ENCODE peak calls at places on chromosome 13, in four cellular contexts. Q is ELF-1, J is putamen, H is mucosa of gallbladder. C is an unnamed sample.
A peak's percentile ranks its signal among the peaks of the same experiment; 100 is the strongest.

GRCh38 chr13:95002968-95003813 is 290.8 kb upstream of the SOX21 start:
- DNase-seq in J (no peak), Q (peak; percentile 14), H (no peak), C (peak; percentile 18)

GRCh38 chr13:111247552-111247951 is 72.9 kb upstream of the TEX29 start:
- DNase-seq in J (no peak), Q (no peak), H (peak; percentile 61), C (no peak)

GRCh38 chr13:70960841-70961443 is 852.7 kb upstream of the KLHL1 start:
- DNase-seq in Q (no peak), J (peak; percentile 39), H (peak; percentile 11), C (no peak)

GRCh38 chr13:86830046-86830445 is 841.1 kb upstream of the SLITRK5 start:
- DNase-seq in Q (no peak), J (no peak), H (no peak), C (no peak)

GRCh38 chr13:101307181-101307701 is 109.1 kb downstream of the NALCN start:
- DNase-seq in Q (no peak), J (no peak), H (peak; percentile 46), C (no peak)

GRCh38 chr13:42486711-42487198 is 87.2 kb upstream of the TNFSF11 start:
- DNase-seq in H (no peak), J (no peak), Q (no peak), C (no peak)

GRCh38 chr13:36436811-36437210 is 4.5 kb downstream of the CCNA1 start:
- DNase-seq in J (no peak), Q (no peak), H (no peak), C (no peak)

GRCh38 chr13:48528720-48529119 is 4.2 kb downstream of the RCBTB2 start:
- DNase-seq in H (no peak), Q (no peak), J (no peak), C (no peak)

GRCh38 chr13:95644611-95645052 is at the start of gene DZIP1:
- DNase-seq in Q (peak; percentile 94), H (peak; percentile 48), J (peak; percentile 80), C (peak; percentile 19)

GRCh38 chr13:50543767-50544166 is 299.7 kb downstream of the DLEU7 start:
- DNase-seq in H (no peak), Q (no peak), J (no peak), C (no peak)

GRCh38 chr13:75721307-75721706 is 85.2 kb downstream of the LMO7 start:
- DNase-seq in H (no peak), Q (no peak), J (no peak), C (no peak)

GRCh38 chr13:66344770-66345367 is 885.3 kb downstream of the PCDH9 start:
- DNase-seq in H (no peak), Q (no peak), J (peak; percentile 20), C (no peak)

GRCh38 chr13:74250738-74251190 is 116.6 kb upstream of the KLF12 start:
- DNase-seq in H (no peak), Q (no peak), J (no peak), C (no peak)

GRCh38 chr13:110126391-110126961 is 180.5 kb downstream of the COL4A1 start:
- DNase-seq in H (peak; percentile 32), J (peak; percentile 28), Q (peak; percentile 90), C (no peak)

GRCh38 chr13:51681037-51681678 is 96.9 kb downstream of the WDFY2 start:
- DNase-seq in H (no peak), Q (no peak), J (no peak), C (no peak)

GRCh38 chr13:93364166-93364565 is 137.6 kb downstream of the GPC6 start:
- DNase-seq in Q (no peak), H (no peak), J (no peak), C (no peak)

GRCh38 chr13:100195568-100195967 is 106.7 kb downstream of the PCCA start:
- DNase-seq in J (no peak), H (no peak), Q (no peak), C (no peak)

GRCh38 chr13:94505730-94506129 is 26.2 kb upstream of the DCT start:
- DNase-seq in J (no peak), Q (no peak), H (no peak), C (no peak)

GRCh38 chr13:31587696-31588266 is 151.5 kb upstream of the RXFP2 start:
- DNase-seq in Q (no peak), J (no peak), H (peak; percentile 14), C (no peak)

GRCh38 chr13:112781881-112782361 is 92.1 kb downstream of the ATP11A start:
- DNase-seq in Q (no peak), J (peak; percentile 72), H (no peak), C (no peak)